ENCODE peak calls at places on chromosomes 4 and X, in four cellular contexts. One of them, this sample, is unnamed.

GRCh38 chrX:45110494-45110893 is 90.2 kb downstream of the DIPK2B start:
- DNase-seq in NCI-H146: no peak
- DNase-seq in left ventricle myocardium inferior: no peak
- DNase-seq in GM13976: no peak
- DNase-seq in this sample: no peak

GRCh38 chr4:4356106-4357041 is 30.5 kb upstream of the NSG1 start:
- DNase-seq in left ventricle myocardium inferior: no peak
- DNase-seq in GM13976: no peak
- DNase-seq in NCI-H146: no peak
- DNase-seq in this sample: no peak

GRCh38 chrX:69069086-69069445 is 96.2 kb downstream of the PJA1 start:
- DNase-seq in left ventricle myocardium inferior: no peak
- DNase-seq in GM13976: no peak
- DNase-seq in NCI-H146: no peak
- DNase-seq in this sample: no peak

GRCh38 chr4:115944146-115944905 is 830.9 kb upstream of the NDST4 start:
- DNase-seq in NCI-H146: no peak
- DNase-seq in left ventricle myocardium inferior: no peak
- DNase-seq in GM13976: no peak
- DNase-seq in this sample: no peak

GRCh38 chrX:73916931-73917657 is 354.1 kb downstream of the CHIC1 start:
- DNase-seq in left ventricle myocardium inferior: no peak
- DNase-seq in GM13976: no peak
- DNase-seq in NCI-H146: no peak
- DNase-seq in this sample: no peak

GRCh38 chr4:153222790-153223417 is 18.7 kb downstream of the TRIM2 start:
- DNase-seq in left ventricle myocardium inferior: peak
- DNase-seq in GM13976: peak
- DNase-seq in NCI-H146: no peak
- DNase-seq in this sample: peak

GRCh38 chr4:158964728-158965124 is 138.2 kb upstream of the RAPGEF2 start:
- DNase-seq in GM13976: no peak
- DNase-seq in left ventricle myocardium inferior: no peak
- DNase-seq in NCI-H146: no peak
- DNase-seq in this sample: no peak

GRCh38 chr4:165293061-165293460 is 34.4 kb upstream of the MSMO1 start:
- DNase-seq in GM13976: no peak
- DNase-seq in NCI-H146: no peak
- DNase-seq in left ventricle myocardium inferior: no peak
- DNase-seq in this sample: no peak

GRCh38 chr4:74446896-74447295 is 2.0 kb downstream of the AREG start:
- DNase-seq in left ventricle myocardium inferior: no peak
- DNase-seq in GM13976: no peak
- DNase-seq in NCI-H146: no peak
- DNase-seq in this sample: no peak

GRCh38 chr4:113809313-113809712 is 47.8 kb upstream of the CAMK2D start:
- DNase-seq in GM13976: no peak
- DNase-seq in NCI-H146: no peak
- DNase-seq in left ventricle myocardium inferior: no peak
- DNase-seq in this sample: peak

GRCh38 chrX:97021680-97022079 is 138.0 kb downstream of the RPA4 start:
- DNase-seq in left ventricle myocardium inferior: no peak
- DNase-seq in NCI-H146: no peak
- DNase-seq in GM13976: no peak
- DNase-seq in this sample: no peak

GRCh38 chr4:121554377-121554776 is 142.4 kb downstream of the ANXA5 start:
- DNase-seq in NCI-H146: no peak
- DNase-seq in GM13976: no peak
- DNase-seq in left ventricle myocardium inferior: no peak
- DNase-seq in this sample: no peak

GRCh38 chr4:174522183-174523002 is at the start of gene HPGD:
- DNase-seq in NCI-H146: peak
- DNase-seq in GM13976: peak
- DNase-seq in left ventricle myocardium inferior: peak
- DNase-seq in this sample: peak